ENCODE peak calls at places on chromosomes 16 and 17, in five cellular contexts. I is body of pancreas, R is small intestine, Q is GM23338, D is lower lobe of right lung. M is an unnamed sample.

GRCh38 chr16:35734728-35735402 is 2275.5 kb downstream of the TP53TG3F start:
- DNase-seq in R (no peak), D (no peak), I (no peak), Q (no peak), M (no peak)

GRCh38 chr17:62907961-62908360 is 58.1 kb upstream of the TANC2 start:
- DNase-seq in Q (no peak), R (no peak), I (no peak), D (no peak), M (no peak)

GRCh38 chr16:64659863-64660262 is 462.0 kb downstream of the CDH11 start:
- DNase-seq in I (no peak), D (no peak), Q (no peak), R (no peak), M (no peak)

GRCh38 chr17:37079735-37080134 is 131.0 kb downstream of the AATF start:
- DNase-seq in I (no peak), Q (no peak), D (no peak), R (no peak), M (no peak)

GRCh38 chr16:4142268-4142667 is 26.0 kb upstream of the ADCY9 start:
- DNase-seq in I (no peak), D (peak; percentile 58), R (no peak), Q (no peak), M (no peak)

GRCh38 chr17:77217136-77217535 is 76.4 kb downstream of the SEC14L1 start:
- DNase-seq in I (no peak), Q (no peak), D (no peak), R (no peak), M (no peak)

GRCh38 chr17:36070427-36070826 is 6.4 kb downstream of the CCL18 start:
- DNase-seq in D (no peak), R (no peak), I (no peak), Q (no peak), M (no peak)

GRCh38 chr17:61388561-61389356 is 10.9 kb upstream of the TBX2 start:
- DNase-seq in I (no peak), Q (no peak), D (no peak), R (no peak), M (no peak)

GRCh38 chr17:78572277-78573205 is 4.7 kb downstream of the DNAH17 start:
- DNase-seq in I (no peak), R (no peak), Q (peak; percentile 63), D (no peak), M (no peak)

GRCh38 chr16:87850009-87851006 is 19.0 kb downstream of the SLC7A5 start:
- DNase-seq in I (peak; percentile 73), D (peak; percentile 85), Q (peak; percentile 82), R (no peak), M (no peak)

GRCh38 chr17:45296003-45296832 is 20.6 kb downstream of the MAP3K14 start:
- DNase-seq in D (peak; percentile 70), R (no peak), Q (no peak), I (no peak), M (no peak)

GRCh38 chr17:45299311-45299710 is 17.5 kb downstream of the MAP3K14 start:
- DNase-seq in R (no peak), D (no peak), I (peak; percentile 50), Q (no peak), M (no peak)

GRCh38 chr17:45294506-45294905 is 22.3 kb downstream of the MAP3K14 start:
- DNase-seq in I (peak; percentile 78), Q (no peak), D (no peak), R (peak; percentile 34), M (no peak)

GRCh38 chr17:45298546-45299285 is 18.1 kb downstream of the MAP3K14 start:
- DNase-seq in I (no peak), R (no peak), D (no peak), Q (no peak), M (no peak)

GRCh38 chr17:45296833-45297124 is 20.0 kb downstream of the MAP3K14 start:
- DNase-seq in I (peak; percentile 52), D (no peak), Q (no peak), R (peak; percentile 90), M (no peak)
- H3K27ac ChIP-seq in I (no peak overlapping the region), D (peak overlapping the region; percentile 76), Q (no peak overlapping the region), R (peak overlapping the region; percentile 29), M (no peak overlapping the region)

DNA sequence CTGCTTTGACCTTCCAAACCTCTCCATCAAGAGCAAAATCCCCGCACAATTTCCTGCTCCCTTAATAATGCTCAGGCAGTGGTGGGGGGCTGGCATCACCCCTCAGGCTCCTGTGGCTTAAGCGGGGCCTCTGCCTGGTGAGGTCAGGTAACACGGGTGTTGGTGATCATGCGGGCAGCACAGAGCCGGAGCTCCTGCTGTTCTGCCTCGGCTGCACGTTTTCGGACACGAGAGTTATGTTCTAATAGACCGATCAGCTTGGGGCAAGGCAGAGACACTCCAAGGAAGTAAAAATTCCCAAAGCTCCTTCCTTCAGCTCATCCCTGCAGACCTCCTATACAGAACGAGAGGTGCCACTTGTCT is 6.0 kb downstream of the NARF start:
- DNase-seq in R (no peak), D (no peak), I (no peak), Q (no peak), M (no peak)
- H3K27ac ChIP-seq in R (no peak overlapping the region), D (no peak overlapping the region), I (no peak overlapping the region), Q (no peak overlapping the region), M (no peak overlapping the region)

DNA sequence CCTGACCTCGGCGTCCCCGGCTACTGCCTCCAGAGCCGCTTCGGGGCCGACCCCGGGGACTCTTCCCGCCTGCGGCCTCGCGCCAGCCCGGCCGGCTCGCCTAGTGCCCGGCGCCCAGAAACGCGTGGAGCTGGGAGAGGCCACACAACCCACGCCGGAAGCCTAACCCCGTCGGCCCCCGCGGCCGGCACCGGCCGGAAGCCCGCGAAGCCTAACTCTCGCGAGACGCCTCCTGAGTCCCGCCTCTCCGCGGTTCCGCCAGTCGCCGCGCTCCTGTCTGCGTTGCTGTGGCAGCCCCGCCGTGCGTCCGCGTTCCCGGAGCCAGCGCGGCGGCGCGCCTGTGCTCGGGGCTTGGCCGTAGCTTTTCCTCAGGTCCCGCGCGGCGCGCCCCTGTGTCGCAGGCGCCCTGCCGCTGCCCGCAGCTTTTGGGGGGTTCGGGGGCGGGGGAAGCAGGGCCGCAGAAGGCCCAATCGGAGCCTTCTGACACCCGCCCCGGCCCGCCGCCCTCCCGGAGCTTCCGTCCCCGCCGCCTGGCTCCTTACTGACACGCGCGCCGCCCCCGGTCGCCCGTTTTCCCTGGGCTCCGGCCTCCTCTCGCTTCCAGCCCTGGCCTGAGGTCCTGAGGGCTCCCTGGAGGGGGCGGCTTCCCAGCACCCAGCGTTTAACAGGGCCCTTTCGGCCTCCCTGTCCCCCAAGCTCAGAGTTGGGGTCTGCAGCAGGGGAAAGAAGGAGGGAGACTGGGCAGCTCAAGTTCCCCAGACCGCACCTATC is 21.7 kb downstream of the NPTX1 start:
- DNase-seq in I (peak; percentile 96), R (peak; percentile 95), D (peak; percentile 98), Q (peak; percentile 98), M (peak; percentile 90)
- H3K27ac ChIP-seq in I (peak overlapping the region; percentile 90), R (peak overlapping the region; percentile 99), D (peak overlapping the region; percentile 97), Q (peak overlapping the region; percentile 93), M (no peak overlapping the region)

GRCh38 chr17:65041518-65041917 is 15.0 kb downstream of the GNA13 start:
- DNase-seq in Q (no peak), D (no peak), I (no peak), R (peak; percentile 89), M (no peak)

GRCh38 chr17:65035704-65036103 is 20.8 kb downstream of the GNA13 start:
- DNase-seq in Q (no peak), I (no peak), R (no peak), D (no peak), M (no peak)

GRCh38 chr17:65035191-65035590 is 21.3 kb downstream of the GNA13 start:
- DNase-seq in I (no peak), Q (no peak), D (no peak), R (no peak), M (no peak)

GRCh38 chr17:65039349-65039988 is 17.1 kb downstream of the GNA13 start:
- DNase-seq in I (no peak), D (no peak), Q (no peak), R (peak; percentile 63), M (no peak)

DNA sequence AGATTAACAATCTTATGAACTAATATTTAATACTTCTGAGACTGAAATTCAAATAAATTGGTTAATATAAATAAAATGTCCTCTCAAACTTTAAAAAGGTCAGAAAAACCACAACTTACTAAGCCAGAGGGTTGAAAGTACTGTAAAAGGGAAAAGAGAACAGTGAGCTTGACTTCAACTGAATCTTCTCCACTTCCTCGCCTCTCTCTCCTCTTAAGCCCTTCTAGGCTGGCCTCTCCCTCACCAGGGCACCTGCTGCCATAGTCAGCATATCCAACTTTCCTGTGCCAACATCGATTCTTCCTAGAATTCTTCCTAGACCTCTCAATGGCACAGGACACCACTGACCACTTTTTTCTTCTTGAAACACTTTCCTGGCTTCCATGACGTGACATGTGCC is 19.4 kb downstream of the GNA13 start:
- DNase-seq in I (no peak), D (no peak), R (no peak), Q (no peak), M (no peak)
- H3K27ac ChIP-seq in I (no peak overlapping the region), D (peak overlapping the region; percentile 1), R (peak overlapping the region; percentile 59), Q (no peak overlapping the region), M (no peak overlapping the region)

GRCh38 chr17:2853111-2853721 is 57.0 kb downstream of the RAP1GAP2 start:
- DNase-seq in Q (peak; percentile 74), D (peak; percentile 58), R (peak; percentile 43), I (peak; percentile 72), M (no peak)
- H3K27ac ChIP-seq in Q (no peak overlapping the region), D (peak overlapping the region; percentile 56), R (peak overlapping the region; percentile 12), I (peak overlapping the region; percentile 90), M (no peak overlapping the region)

GRCh38 chr16:68739964-68740627 is 3.0 kb downstream of the CDH1 start:
- DNase-seq in I (peak; percentile 47), D (no peak), R (peak; percentile 76), Q (no peak), M (no peak)
- H3K27ac ChIP-seq in I (peak overlapping the region; percentile 96), D (peak overlapping the region; percentile 4), R (peak overlapping the region; percentile 81), Q (no peak overlapping the region), M (no peak overlapping the region)